ENCODE peak calls at places on chromosomes 7 and 10, in four cellular contexts. M is T-helper 9 cell; U is neural crest cell; F is CD8-positive, alpha-beta T cell. R is an unnamed sample.

GRCh38 chr10:406976-407375 is 271.7 kb downstream of the ZMYND11 start:
- DNase-seq in M (no peak), U (no peak), F (no peak), R (no peak)

GRCh38 chr7:105839271-105839670 is 37.1 kb downstream of the ATXN7L1 start:
- DNase-seq in F (no peak), M (no peak), U (no peak), R (peak)

GRCh38 chr7:2725178-2726105 is 37.4 kb downstream of the AMZ1 start:
- DNase-seq in F (no peak), U (no peak), M (no peak), R (no peak)

GRCh38 chr10:1050145-1050544 is 1.2 kb upstream of the IDI1 start:
- DNase-seq in M (peak), F (no peak), U (no peak), R (no peak)

GRCh38 chr10:50409965-50410811 is 158.9 kb upstream of the ASAH2 start:
- DNase-seq in U (no peak), M (no peak), F (no peak), R (no peak)

GRCh38 chr10:22481687-22482539 is 136.6 kb downstream of the SPAG6 start:
- DNase-seq in U (no peak), M (no peak), F (no peak), R (no peak)

GRCh38 chr10:28685717-28686116 is 8.4 kb downstream of the BAMBI start:
- DNase-seq in F (no peak), U (no peak), M (no peak), R (no peak)

GRCh38 chr10:61749271-61749670 is 86.5 kb downstream of the CABCOCO1 start:
- DNase-seq in M (no peak), U (no peak), F (no peak), R (no peak)

GRCh38 chr7:29588900-29589696 is 25.5 kb downstream of the PRR15 start:
- DNase-seq in U (peak), M (no peak), F (no peak), R (no peak)

GRCh38 chr7:7190142-7190541 is 7.8 kb downstream of the C1GALT1 start:
- DNase-seq in U (no peak), F (no peak), M (no peak), R (no peak)

GRCh38 chr10:123249894-123250293 is 95.7 kb downstream of the BUB3 start:
- DNase-seq in F (no peak), M (no peak), U (no peak), R (no peak)

GRCh38 chr10:31707578-31708411 is 220.8 kb downstream of the ARHGAP12 start:
- DNase-seq in M (no peak), U (peak), F (no peak), R (peak)

GRCh38 chr7:8143151-8143874 is 118.7 kb downstream of the ICA1 start:
- DNase-seq in F (no peak), M (no peak), U (no peak), R (no peak)

GRCh38 chr10:29646238-29646902 is 11.6 kb upstream of the SVIL start:
- DNase-seq in F (no peak), U (no peak), M (no peak), R (peak)

GRCh38 chr10:98450618-98451017 is 3.9 kb upstream of the HPS1 start:
- DNase-seq in F (no peak), U (no peak), M (no peak), R (no peak)

GRCh38 chr10:79356104-79356503 is 8.8 kb downstream of the PPIF start:
- DNase-seq in U (no peak), M (no peak), F (no peak), R (no peak)

GRCh38 chr10:33534455-33534854 is 200.0 kb upstream of the NRP1 start:
- DNase-seq in M (no peak), F (no peak), U (no peak), R (no peak)

GRCh38 chr7:152909683-152910544 is 150.4 kb downstream of the ACTR3B start:
- DNase-seq in F (no peak), U (peak), M (no peak), R (no peak)

GRCh38 chr7:11472646-11473045 is 359.4 kb downstream of the THSD7A start:
- DNase-seq in U (no peak), M (no peak), F (no peak), R (no peak)

GRCh38 chr7:8018961-8019360 is 50.4 kb downstream of the GLCCI1 start:
- DNase-seq in U (no peak), F (no peak), M (no peak), R (no peak)

GRCh38 chr7:106369349-106369748 is 84.6 kb upstream of the NAMPT start:
- DNase-seq in F (no peak), M (no peak), U (no peak), R (no peak)

GRCh38 chr7:69467826-69468225 is 130.4 kb upstream of the AUTS2 start:
- DNase-seq in U (no peak), F (no peak), M (no peak), R (no peak)

GRCh38 chr10:44968101-44968886 is 8.7 kb downstream of the RASSF4 start:
- DNase-seq in F (no peak), U (no peak), M (no peak), R (no peak)

GRCh38 chr10:132292972-132293415 is 14.8 kb downstream of the STK32C start:
- DNase-seq in U (no peak), M (no peak), F (no peak), R (no peak)

GRCh38 chr10:63719174-63719856 is 198.1 kb downstream of the REEP3 start:
- DNase-seq in U (no peak), F (no peak), M (no peak), R (no peak)

GRCh38 chr7:42236266-42237161 is 495 bp downstream of the GLI3 start:
- DNase-seq in F (no peak), M (no peak), U (peak), R (no peak)

GRCh38 chr10:121665809-121666208 is 67.6 kb upstream of the FGFR2 start:
- DNase-seq in M (no peak), F (no peak), U (no peak), R (no peak)